ENCODE peak calls at places on chromosomes 5 and 9, in nine cellular contexts. R, J, T, C, O, V, H, Y and A are unnamed samples.

GRCh38 chr5:110625376-110625999 is 101.0 kb downstream of the TMEM232 start:
- DNase-seq in H (no peak), T (peak; percentile 5), Y (peak; percentile 13), R (peak; percentile 9), V (peak; percentile 67), C (peak; percentile 43), O (peak; percentile 49), J (no peak), A (peak; percentile 15)

GRCh38 chr9:2032234-2032633 is 17.1 kb downstream of the SMARCA2 start:
- DNase-seq in T (no peak), R (no peak), Y (no peak), O (no peak), J (no peak), C (no peak), V (no peak), H (no peak), A (no peak)

GRCh38 chr9:18566125-18566524 is 92.2 kb downstream of the ADAMTSL1 start:
- DNase-seq in V (no peak), Y (peak; percentile 44), C (peak; percentile 15), H (no peak), O (no peak), J (no peak), T (peak; percentile 25), R (no peak), A (peak; percentile 70)

GRCh38 chr9:101354765-101355708 is 29.8 kb downstream of the BAAT start:
- DNase-seq in H (no peak), J (no peak), C (no peak), O (no peak), V (no peak), T (no peak), R (no peak), Y (no peak), A (no peak)

GRCh38 chr9:129576546-129577543 is 44.1 kb downstream of the C9orf50 start:
- DNase-seq in R (no peak), T (no peak), H (no peak), V (no peak), Y (peak; percentile 63), C (no peak), O (no peak), J (no peak), A (no peak)

GRCh38 chr9:74940600-74940999 is 12.1 kb downstream of the C9orf40 start:
- DNase-seq in H (no peak), V (peak; percentile 48), C (peak; percentile 46), R (peak; percentile 85), O (no peak), J (no peak), Y (peak; percentile 66), T (no peak), A (peak; percentile 28)

GRCh38 chr9:126723807-126724172 is 81.0 kb upstream of the ZBTB43 start:
- DNase-seq in V (peak; percentile 86), H (no peak), T (no peak), J (no peak), R (no peak), Y (no peak), O (no peak), C (peak; percentile 39), A (no peak)

GRCh38 chr5:143800715-143801114 is 11.2 kb upstream of the HMHB1 start:
- DNase-seq in R (no peak), Y (no peak), J (no peak), C (no peak), O (no peak), T (no peak), H (no peak), V (no peak), A (no peak)

GRCh38 chr9:72772641-72773040 is 180.2 kb downstream of the ALDH1A1 start:
- DNase-seq in T (no peak), Y (no peak), R (no peak), J (no peak), O (no peak), V (no peak), H (no peak), C (no peak), A (no peak)

GRCh38 chr9:123556464-123557435 is 200.8 kb downstream of the CRB2 start:
- DNase-seq in C (peak; percentile 62), H (no peak), T (no peak), Y (no peak), V (no peak), J (no peak), R (no peak), O (no peak), A (no peak)

GRCh38 chr5:83567741-83568530 is 96.4 kb downstream of the VCAN start:
- DNase-seq in C (peak; percentile 88), T (peak; percentile 7), J (no peak), O (no peak), R (peak; percentile 6), Y (peak; percentile 83), H (no peak), V (no peak), A (peak; percentile 84)

GRCh38 chr5:125140855-125141254 is 394.4 kb upstream of the ZNF608 start:
- DNase-seq in O (peak; percentile 9), V (no peak), C (peak; percentile 61), Y (peak; percentile 52), R (peak; percentile 9), T (no peak), H (no peak), J (no peak), A (no peak)

GRCh38 chr5:59346514-59346913 is 547.0 kb downstream of the PDE4D start:
- DNase-seq in T (no peak), O (no peak), V (no peak), J (no peak), R (no peak), Y (no peak), H (no peak), C (no peak), A (no peak)

GRCh38 chr9:17793713-17794622 is 215.1 kb downstream of the SH3GL2 start:
- DNase-seq in J (no peak), O (no peak), R (peak; percentile 27), V (peak; percentile 21), T (no peak), C (no peak), Y (peak; percentile 11), H (no peak), A (no peak)

GRCh38 chr5:56299212-56299611 is 66.1 kb upstream of the ANKRD55 start:
- DNase-seq in Y (no peak), H (no peak), V (no peak), T (no peak), O (no peak), R (no peak), J (no peak), C (no peak), A (no peak)

GRCh38 chr5:150531686-150532085 is 23.8 kb downstream of the NDST1 start:
- DNase-seq in V (no peak), C (no peak), J (no peak), R (no peak), H (no peak), Y (no peak), O (no peak), T (no peak), A (no peak)

GRCh38 chr5:178218237-178218636 is 13.9 kb downstream of the HNRNPAB start:
- DNase-seq in O (no peak), V (no peak), J (no peak), Y (no peak), C (no peak), T (no peak), R (no peak), H (no peak), A (no peak)

GRCh38 chr5:93281980-93282772 is 298.8 kb downstream of the NR2F1-AS1 start:
- DNase-seq in R (no peak), T (no peak), H (no peak), V (no peak), J (no peak), Y (no peak), C (no peak), O (no peak), A (no peak)

GRCh38 chr5:55073211-55073610 is 29.2 kb upstream of the GZMA start:
- DNase-seq in R (no peak), T (no peak), C (no peak), O (no peak), Y (no peak), J (no peak), H (no peak), V (no peak), A (peak; percentile 20)

GRCh38 chr5:111746791-111747190 is 10.2 kb downstream of the NREP start:
- DNase-seq in Y (no peak), C (peak; percentile 56), H (no peak), O (no peak), J (no peak), T (no peak), V (no peak), R (no peak), A (no peak)

GRCh38 chr5:9555961-9556360 is 10.1 kb upstream of the SEMA5A start:
- DNase-seq in Y (no peak), O (no peak), J (no peak), H (no peak), R (no peak), C (no peak), V (no peak), T (no peak), A (no peak)

GRCh38 chr5:14186132-14186830 is 43.1 kb downstream of the TRIO start:
- DNase-seq in O (no peak), C (peak; percentile 68), R (no peak), T (no peak), H (no peak), Y (peak; percentile 66), J (no peak), V (no peak), A (peak; percentile 73)

GRCh38 chr9:133144142-133144886 is 19.4 kb downstream of the GBGT1 start:
- DNase-seq in Y (peak; percentile 53), H (peak; percentile 75), O (peak; percentile 87), J (peak; percentile 73), V (peak; percentile 86), C (peak; percentile 90), T (no peak), R (peak; percentile 81), A (no peak)

GRCh38 chr5:127400524-127400923 is 109.9 kb downstream of the MEGF10 start:
- DNase-seq in J (no peak), R (no peak), T (no peak), C (no peak), H (no peak), O (no peak), V (no peak), Y (no peak), A (no peak)

GRCh38 chr5:31531543-31531887 is 378 bp downstream of the DROSHA start:
- DNase-seq in Y (peak; percentile 12), J (no peak), V (no peak), R (peak; percentile 15), H (no peak), O (no peak), T (peak; percentile 20), C (peak; percentile 30), A (peak; percentile 25)

GRCh38 chr5:131968396-131968954 is 23.0 kb upstream of the MEIKIN start:
- DNase-seq in C (no peak), T (no peak), V (no peak), J (no peak), R (no peak), Y (no peak), H (no peak), O (no peak), A (no peak)

GRCh38 chr9:133008824-133009223 is 22.0 kb upstream of the GTF3C5 start:
- DNase-seq in J (no peak), T (no peak), R (no peak), O (no peak), V (no peak), Y (no peak), H (no peak), C (no peak), A (peak; percentile 17)

GRCh38 chr5:5572010-5572982 is 149.8 kb downstream of the ICE1 start:
- DNase-seq in O (no peak), R (no peak), J (no peak), C (no peak), Y (no peak), T (no peak), V (peak; percentile 15), H (no peak), A (no peak)

GRCh38 chr5:36366883-36367282 is 65.2 kb upstream of the RANBP3L start:
- DNase-seq in O (no peak), T (no peak), C (no peak), J (no peak), Y (peak; percentile 12), H (no peak), R (no peak), V (no peak), A (no peak)

GRCh38 chr9:82052081-82052480 is 63.5 kb downstream of the SPATA31D1 start:
- DNase-seq in C (no peak), V (no peak), Y (no peak), R (no peak), O (no peak), J (no peak), H (no peak), T (no peak), A (no peak)